ENCODE peak calls at places on chromosomes 12 and 14, in four cellular contexts. L is DMS79 treated with DMSO at 0.1 percent for 48 hours; R is tibial artery; I is stimulated activated CD4-positive, alpha-beta T cell treated with anti-CD3 and anti-CD28 coated beads, Interleukin-1b, Interleukin-23, amount 100 ng/mL, for 1 hour. E is an unnamed sample.
A peak's percentile ranks its signal among the peaks of the same experiment; 100 is the strongest.

GRCh38 chr12:120194226-120194533 is 335 bp downstream of the GCN1 start:
- DNase-seq in L (no peak), R (no peak), I (no peak), E (no peak)

GRCh38 chr12:71070416-71071155 is 87.2 kb downstream of the TSPAN8 start:
- DNase-seq in L (no peak), R (no peak), I (no peak), E (no peak)

GRCh38 chr14:72737560-72737943 is 156.3 kb downstream of the DPF3 start:
- DNase-seq in L (no peak), R (no peak), I (no peak), E (no peak)

GRCh38 chr14:50530358-50530757 is 2.0 kb downstream of the MAP4K5 start:
- DNase-seq in L (no peak), R (no peak), I (no peak), E (no peak)

GRCh38 chr12:97109441-97109840 is 202.4 kb downstream of the NEDD1 start:
- DNase-seq in L (no peak), R (no peak), I (no peak), E (no peak)

GRCh38 chr12:71085575-71085974 is 72.2 kb downstream of the TSPAN8 start:
- DNase-seq in L (no peak), R (no peak), I (no peak), E (no peak)

GRCh38 chr12:49017764-49018281 is 753 bp downstream of the PRKAG1 start:
- DNase-seq in L (no peak), R (no peak), I (no peak), E (peak; percentile 62)

GRCh38 chr12:54222609-54223008 is 33.8 kb upstream of the SMUG1 start:
- DNase-seq in L (no peak), R (no peak), I (no peak), E (no peak)

GRCh38 chr12:46233418-46233817 is 35.4 kb downstream of the SLC38A1 start:
- DNase-seq in L (no peak), R (no peak), I (no peak), E (no peak)

GRCh38 chr14:20935303-20935984 is 19.8 kb upstream of the RNASE2 start:
- DNase-seq in L (no peak), R (no peak), I (no peak), E (no peak)

GRCh38 chr12:53560386-53560785 is 53.1 kb upstream of the NPFF start:
- DNase-seq in L (no peak), R (no peak), I (no peak), E (no peak)

GRCh38 chr14:102451064-102451352 is 58.6 kb downstream of the ANKRD9 start:
- DNase-seq in L (no peak), R (no peak), I (no peak), E (no peak)

GRCh38 chr12:724194-724855 is 28.1 kb upstream of the WNK1 start:
- DNase-seq in L (no peak), R (no peak), I (no peak), E (peak; percentile 66)

GRCh38 chr14:20460458-20461229 is 590 bp downstream of the PIP4P1 start:
- DNase-seq in L (peak; percentile 37), R (no peak), I (peak; percentile 24), E (peak; percentile 17)

GRCh38 chr14:65476290-65476941 is 63.9 kb downstream of the FUT8 start:
- DNase-seq in L (no peak), R (no peak), I (no peak), E (no peak)

GRCh38 chr14:104439625-104440024 is 139.9 kb upstream of the C14orf180 start:
- DNase-seq in L (no peak), R (no peak), I (no peak), E (no peak)

GRCh38 chr14:102949062-102949800 is 26.8 kb downstream of the AMN start:
- DNase-seq in L (no peak), R (no peak), I (no peak), E (peak; percentile 93)

GRCh38 chr14:104464907-104465306 is 114.7 kb upstream of the C14orf180 start:
- DNase-seq in L (no peak), R (no peak), I (no peak), E (no peak)

GRCh38 chr12:131333136-131333535 is 377.8 kb upstream of the SFSWAP start:
- DNase-seq in L (no peak), R (no peak), I (no peak), E (no peak)

GRCh38 chr12:9883175-9883574 is 1.9 kb downstream of the KLRF2 start:
- DNase-seq in L (no peak), R (no peak), I (no peak), E (no peak)

E was measured in HL-60.